ENCODE peak calls at places on chromosome 22, in five cellular contexts. One of them, this sample, is unnamed.

GRCh38 chr22:42079319-42080251 is at the start of gene SMDT1:
- DNase-seq in transverse colon: peak
- DNase-seq in prostate gland: peak
- DNase-seq in upper lobe of left lung: peak
- DNase-seq in heart left ventricle: peak
- DNase-seq in this sample: peak

GRCh38 chr22:36510966-36511881 is 4.4 kb upstream of the FOXRED2 start:
- DNase-seq in transverse colon: peak
- DNase-seq in prostate gland: no peak
- DNase-seq in upper lobe of left lung: no peak
- DNase-seq in heart left ventricle: no peak
- DNase-seq in this sample: peak

GRCh38 chr22:21697866-21698265 is 32.1 kb downstream of the PPIL2 start:
- DNase-seq in transverse colon: no peak
- DNase-seq in prostate gland: no peak
- DNase-seq in upper lobe of left lung: no peak
- DNase-seq in heart left ventricle: no peak
- DNase-seq in this sample: no peak

GRCh38 chr22:43177479-43177878 is 9.5 kb downstream of the TTLL12 start:
- DNase-seq in transverse colon: no peak
- DNase-seq in prostate gland: no peak
- DNase-seq in upper lobe of left lung: no peak
- DNase-seq in heart left ventricle: peak
- DNase-seq in this sample: no peak

GRCh38 chr22:22930222-22930497 is 42.5 kb downstream of the IGLL5 start:
- DNase-seq in transverse colon: no peak
- DNase-seq in prostate gland: no peak
- DNase-seq in upper lobe of left lung: no peak
- DNase-seq in heart left ventricle: peak
- DNase-seq in this sample: no peak

GRCh38 chr22:19488884-19489843 is 9.4 kb downstream of the CDC45 start:
- DNase-seq in transverse colon: no peak
- DNase-seq in prostate gland: no peak
- DNase-seq in upper lobe of left lung: no peak
- DNase-seq in heart left ventricle: no peak
- DNase-seq in this sample: no peak

GRCh38 chr22:36986242-36986821 is 32.9 kb downstream of the TST start:
- DNase-seq in transverse colon: peak
- DNase-seq in prostate gland: no peak
- DNase-seq in upper lobe of left lung: no peak
- DNase-seq in heart left ventricle: no peak
- DNase-seq in this sample: no peak

GRCh38 chr22:19046287-19046686 is 75.9 kb downstream of the DGCR2 start:
- DNase-seq in transverse colon: no peak
- DNase-seq in prostate gland: no peak
- DNase-seq in upper lobe of left lung: no peak
- DNase-seq in heart left ventricle: no peak
- DNase-seq in this sample: no peak

GRCh38 chr22:50173221-50173982 is 2.9 kb downstream of the PANX2 start:
- DNase-seq in transverse colon: peak
- DNase-seq in prostate gland: no peak
- DNase-seq in upper lobe of left lung: peak
- DNase-seq in heart left ventricle: peak
- DNase-seq in this sample: no peak

GRCh38 chr22:21921184-21921721 is 31.4 kb downstream of the PPM1F start:
- DNase-seq in transverse colon: no peak
- DNase-seq in prostate gland: no peak
- DNase-seq in upper lobe of left lung: no peak
- DNase-seq in heart left ventricle: no peak
- DNase-seq in this sample: no peak

GRCh38 chr22:33811686-33812085 is 108.6 kb downstream of the LARGE1 start:
- DNase-seq in transverse colon: peak
- DNase-seq in prostate gland: no peak
- DNase-seq in upper lobe of left lung: no peak
- DNase-seq in heart left ventricle: no peak
- DNase-seq in this sample: no peak

GRCh38 chr22:29268511-29269229 is 602 bp downstream of the EWSR1 start:
- DNase-seq in transverse colon: peak
- DNase-seq in prostate gland: peak
- DNase-seq in upper lobe of left lung: peak
- DNase-seq in heart left ventricle: peak
- DNase-seq in this sample: no peak

GRCh38 chr22:32752868-32753520 is 48.5 kb upstream of the TIMP3 start:
- DNase-seq in transverse colon: no peak
- DNase-seq in prostate gland: no peak
- DNase-seq in upper lobe of left lung: no peak
- DNase-seq in heart left ventricle: peak
- DNase-seq in this sample: peak

GRCh38 chr22:36641902-36642640 is 61.5 kb downstream of the CACNG2 start:
- DNase-seq in transverse colon: no peak
- DNase-seq in prostate gland: no peak
- DNase-seq in upper lobe of left lung: no peak
- DNase-seq in heart left ventricle: no peak
- DNase-seq in this sample: no peak

GRCh38 chr22:41417622-41418390 is 28.8 kb downstream of the TOB2 start:
- DNase-seq in transverse colon: peak
- DNase-seq in prostate gland: peak
- DNase-seq in upper lobe of left lung: peak
- DNase-seq in heart left ventricle: peak
- DNase-seq in this sample: peak

GRCh38 chr22:20211997-20212753 is 55.9 kb downstream of the RTN4R start:
- DNase-seq in transverse colon: peak
- DNase-seq in prostate gland: no peak
- DNase-seq in upper lobe of left lung: peak
- DNase-seq in heart left ventricle: peak
- DNase-seq in this sample: peak

GRCh38 chr22:48690583-48691317 is 1136.9 kb downstream of the BRD1 start:
- DNase-seq in transverse colon: no peak
- DNase-seq in prostate gland: no peak
- DNase-seq in upper lobe of left lung: peak
- DNase-seq in heart left ventricle: peak
- DNase-seq in this sample: no peak

GRCh38 chr22:28239941-28240340 is 320.9 kb upstream of the PITPNB start:
- DNase-seq in transverse colon: no peak
- DNase-seq in prostate gland: no peak
- DNase-seq in upper lobe of left lung: no peak
- DNase-seq in heart left ventricle: no peak
- DNase-seq in this sample: no peak

GRCh38 chr22:45351956-45352355 is 42.2 kb downstream of the FAM118A start:
- DNase-seq in transverse colon: no peak
- DNase-seq in prostate gland: no peak
- DNase-seq in upper lobe of left lung: no peak
- DNase-seq in heart left ventricle: no peak
- DNase-seq in this sample: no peak

GRCh38 chr22:45344339-45344738 is 34.6 kb downstream of the FAM118A start:
- DNase-seq in transverse colon: no peak
- DNase-seq in prostate gland: no peak
- DNase-seq in upper lobe of left lung: no peak
- DNase-seq in heart left ventricle: no peak
- DNase-seq in this sample: no peak

GRCh38 chr22:45353816-45354215 is 44.1 kb downstream of the FAM118A start:
- DNase-seq in transverse colon: no peak
- DNase-seq in prostate gland: no peak
- DNase-seq in upper lobe of left lung: no peak
- DNase-seq in heart left ventricle: no peak
- DNase-seq in this sample: no peak

DNA sequence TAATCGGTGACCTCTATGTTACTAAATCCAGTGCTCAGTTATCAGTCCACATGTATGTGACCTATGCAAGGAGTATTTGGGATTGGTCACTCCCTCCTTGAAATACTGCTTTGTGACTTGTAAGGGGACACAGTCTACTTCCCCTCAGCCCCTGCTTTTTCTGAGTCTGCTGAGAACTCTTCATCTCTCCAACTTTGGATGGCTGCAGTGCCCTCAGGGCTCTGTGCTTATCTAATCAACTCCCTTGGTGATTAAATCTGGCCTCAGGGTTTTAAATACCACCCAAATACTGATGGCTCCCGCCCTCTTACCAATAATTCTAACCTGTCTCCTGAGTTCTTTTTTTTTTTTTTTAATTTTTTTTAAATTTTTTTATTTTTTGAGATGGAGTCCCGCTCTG is 40.2 kb downstream of the FAM118A start:
- DNase-seq in transverse colon: no peak
- DNase-seq in prostate gland: no peak
- DNase-seq in upper lobe of left lung: no peak
- DNase-seq in heart left ventricle: no peak
- DNase-seq in this sample: no peak
- TF ChIP-seq POLR2A in transverse colon: no peak
- TF ChIP-seq POLR2A in prostate gland: no peak
- TF ChIP-seq POLR2A in upper lobe of left lung: no peak
- TF ChIP-seq POLR2A in heart left ventricle: no peak
- TF ChIP-seq POLR2A in this sample: no peak

DNA sequence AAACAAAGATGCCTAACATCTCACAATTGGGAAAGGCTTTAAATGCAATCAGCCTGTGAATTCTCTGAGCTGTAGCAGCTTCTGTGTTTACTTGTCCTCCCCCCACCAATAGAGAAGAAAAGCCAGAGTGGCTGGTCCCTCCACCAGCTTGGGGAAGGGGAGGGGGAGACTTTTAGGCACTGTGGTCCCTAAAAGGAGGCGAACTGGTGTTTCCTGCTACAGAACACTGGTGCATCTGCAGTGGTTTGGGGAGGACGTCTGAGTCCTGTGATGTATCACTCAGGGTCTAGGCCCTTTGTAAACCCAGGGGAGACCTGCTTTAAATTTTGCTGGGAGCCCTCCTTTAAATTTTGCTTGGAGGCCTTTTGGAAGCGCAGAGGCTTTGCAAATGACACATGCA is 16.9 kb downstream of the TNRC6B start:
- DNase-seq in transverse colon: no peak
- DNase-seq in prostate gland: no peak
- DNase-seq in upper lobe of left lung: no peak
- DNase-seq in heart left ventricle: no peak
- DNase-seq in this sample: no peak
- H3K27ac ChIP-seq in transverse colon: peak
- H3K27ac ChIP-seq in prostate gland: no peak
- H3K27ac ChIP-seq in upper lobe of left lung: no peak
- H3K27ac ChIP-seq in heart left ventricle: no peak
- H3K27ac ChIP-seq in this sample: no peak

DNA sequence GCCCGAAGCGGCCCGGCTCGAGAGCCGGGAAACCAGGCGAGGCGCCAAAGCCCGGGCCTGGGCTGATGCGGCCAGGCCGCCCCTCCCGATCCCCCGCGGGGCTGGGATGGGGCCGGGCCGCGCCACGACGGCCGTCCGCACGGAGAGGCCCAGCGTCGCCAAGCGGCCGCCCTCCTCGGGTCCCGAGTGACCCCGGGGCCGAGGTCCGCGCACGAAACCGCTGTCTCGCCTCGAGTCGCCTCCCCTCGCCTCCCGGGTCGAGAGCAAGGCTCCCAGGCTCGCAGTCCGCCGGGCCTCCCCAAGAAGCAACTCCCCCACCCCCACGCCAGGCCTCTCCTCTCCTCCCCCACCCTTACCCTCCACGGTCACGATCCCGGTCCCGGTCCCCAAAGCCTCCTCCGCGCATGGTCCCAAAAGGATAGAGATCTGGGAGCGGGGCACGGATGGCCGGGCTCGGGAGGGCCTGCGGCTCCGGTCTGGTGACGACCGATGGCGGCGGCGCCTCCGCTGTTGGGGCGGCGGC is 455 bp downstream of the DDX17 start:
- DNase-seq in transverse colon: peak
- DNase-seq in prostate gland: peak
- DNase-seq in upper lobe of left lung: peak
- DNase-seq in heart left ventricle: peak
- DNase-seq in this sample: peak
- TF ChIP-seq POLR2A in transverse colon: no peak
- TF ChIP-seq POLR2A in prostate gland: peak
- TF ChIP-seq POLR2A in upper lobe of left lung: peak
- TF ChIP-seq POLR2A in heart left ventricle: no peak
- TF ChIP-seq POLR2A in this sample: peak

DNA sequence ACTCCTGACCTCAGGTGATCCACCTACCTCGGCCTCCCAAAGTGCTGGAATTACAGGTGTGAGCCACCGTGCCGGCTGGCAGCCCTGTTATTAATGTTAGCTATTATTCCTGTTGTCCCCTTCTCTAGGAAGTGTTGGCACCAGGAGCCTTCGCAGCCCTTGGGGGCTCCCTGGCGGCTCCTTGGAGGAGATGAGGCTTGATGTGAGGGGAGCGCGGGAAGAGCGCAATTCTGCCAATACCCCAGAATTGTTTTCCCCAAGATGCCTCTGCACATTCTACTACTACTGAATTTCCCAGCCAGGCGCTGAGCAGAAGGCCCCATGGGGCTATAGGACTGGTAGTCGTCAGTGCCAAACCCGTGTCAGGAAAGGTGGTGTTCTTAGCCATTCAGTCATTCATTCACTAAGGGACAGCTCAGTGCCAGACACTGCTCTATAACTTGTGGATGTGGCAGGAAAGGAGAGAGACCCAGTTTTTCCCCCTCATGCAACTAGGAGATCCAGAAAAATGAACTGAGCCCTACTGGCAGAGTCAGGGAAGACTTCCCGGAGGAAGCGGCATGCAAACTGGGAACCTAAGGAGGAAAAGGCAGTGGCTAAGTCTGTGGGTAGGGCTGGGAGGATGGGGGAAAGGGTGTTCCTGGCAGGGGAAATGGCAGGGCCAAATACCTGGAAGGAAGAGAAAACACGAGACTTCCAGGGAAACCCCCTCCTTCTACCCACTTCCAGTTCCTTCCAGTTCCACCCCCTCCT is 3.5 kb downstream of the FBLN1 start:
- DNase-seq in transverse colon: no peak
- DNase-seq in prostate gland: no peak
- DNase-seq in upper lobe of left lung: no peak
- DNase-seq in heart left ventricle: no peak
- DNase-seq in this sample: no peak
- H3K27ac ChIP-seq in transverse colon: peak
- H3K27ac ChIP-seq in prostate gland: peak
- H3K27ac ChIP-seq in upper lobe of left lung: peak
- H3K27ac ChIP-seq in heart left ventricle: no peak
- H3K27ac ChIP-seq in this sample: no peak

GRCh38 chr22:35404176-35404575 is 4.2 kb downstream of the MCM5 start:
- DNase-seq in transverse colon: no peak
- DNase-seq in prostate gland: no peak
- DNase-seq in upper lobe of left lung: no peak
- DNase-seq in heart left ventricle: no peak
- DNase-seq in this sample: no peak
- TF ChIP-seq POLR2A in transverse colon: no peak
- TF ChIP-seq POLR2A in prostate gland: no peak
- TF ChIP-seq POLR2A in upper lobe of left lung: no peak
- TF ChIP-seq POLR2A in heart left ventricle: no peak
- TF ChIP-seq POLR2A in this sample: no peak

GRCh38 chr22:25492950-25493790 is 71.3 kb upstream of the GRK3 start:
- DNase-seq in transverse colon: no peak
- DNase-seq in prostate gland: no peak
- DNase-seq in upper lobe of left lung: no peak
- DNase-seq in heart left ventricle: no peak
- DNase-seq in this sample: no peak

GRCh38 chr22:25493794-25494193 is 70.7 kb upstream of the GRK3 start:
- DNase-seq in transverse colon: no peak
- DNase-seq in prostate gland: no peak
- DNase-seq in upper lobe of left lung: no peak
- DNase-seq in heart left ventricle: no peak
- DNase-seq in this sample: no peak

GRCh38 chr22:25489947-25490346 is 74.5 kb upstream of the GRK3 start:
- DNase-seq in transverse colon: no peak
- DNase-seq in prostate gland: no peak
- DNase-seq in upper lobe of left lung: no peak
- DNase-seq in heart left ventricle: no peak
- DNase-seq in this sample: no peak

GRCh38 chr22:25490869-25491268 is 73.6 kb upstream of the GRK3 start:
- DNase-seq in transverse colon: no peak
- DNase-seq in prostate gland: no peak
- DNase-seq in upper lobe of left lung: no peak
- DNase-seq in heart left ventricle: no peak
- DNase-seq in this sample: no peak

GRCh38 chr22:25492162-25492561 is 72.3 kb upstream of the GRK3 start:
- DNase-seq in transverse colon: no peak
- DNase-seq in prostate gland: no peak
- DNase-seq in upper lobe of left lung: no peak
- DNase-seq in heart left ventricle: no peak
- DNase-seq in this sample: no peak
- H3K27ac ChIP-seq in transverse colon: no peak
- H3K27ac ChIP-seq in prostate gland: no peak
- H3K27ac ChIP-seq in upper lobe of left lung: no peak
- H3K27ac ChIP-seq in heart left ventricle: no peak
- H3K27ac ChIP-seq in this sample: no peak

This sample was measured in gastrocnemius medialis.